ENCODE peak calls at places on chromosome 21, in eight cellular contexts. One of them, this sample, is unnamed.

GRCh38 chr21:45170987-45171386 is 96.6 kb downstream of the ADARB1 start:
- DNase-seq in NCI-H748 treated with DMSO at 0.1 percent for 48 hours: no peak
- DNase-seq in activated T-helper 1 cell treated with Interleukin-2 at 50 U/mL for 16 hours: no peak
- DNase-seq in posterior cingulate gyrus: no peak
- DNase-seq in COR-L47: no peak
- DNase-seq in thyroid gland: no peak
- DNase-seq in WTC11: no peak
- DNase-seq in nephron progenitor cell: no peak
- DNase-seq in this sample: no peak

GRCh38 chr21:33028271-33028670 is 2.5 kb downstream of the OLIG2 start:
- DNase-seq in COR-L47: no peak
- DNase-seq in nephron progenitor cell: no peak
- DNase-seq in WTC11: no peak
- DNase-seq in activated T-helper 1 cell treated with Interleukin-2 at 50 U/mL for 16 hours: no peak
- DNase-seq in thyroid gland: no peak
- DNase-seq in posterior cingulate gyrus: no peak
- DNase-seq in NCI-H748 treated with DMSO at 0.1 percent for 48 hours: no peak
- DNase-seq in this sample: no peak

GRCh38 chr21:46317710-46318463 is 5.8 kb downstream of the C21orf58 start:
- DNase-seq in activated T-helper 1 cell treated with Interleukin-2 at 50 U/mL for 16 hours: no peak
- DNase-seq in thyroid gland: peak; percentile 25
- DNase-seq in COR-L47: peak; percentile 96
- DNase-seq in posterior cingulate gyrus: no peak
- DNase-seq in NCI-H748 treated with DMSO at 0.1 percent for 48 hours: peak; percentile 68
- DNase-seq in nephron progenitor cell: no peak
- DNase-seq in WTC11: no peak
- DNase-seq in this sample: no peak

GRCh38 chr21:36141513-36141925 is 6.6 kb downstream of the CBR3 start:
- DNase-seq in thyroid gland: peak; percentile 93
- DNase-seq in WTC11: peak; percentile 86
- DNase-seq in activated T-helper 1 cell treated with Interleukin-2 at 50 U/mL for 16 hours: peak; percentile 73
- DNase-seq in nephron progenitor cell: peak; percentile 75
- DNase-seq in posterior cingulate gyrus: peak; percentile 70
- DNase-seq in COR-L47: peak; percentile 99
- DNase-seq in NCI-H748 treated with DMSO at 0.1 percent for 48 hours: peak; percentile 88
- DNase-seq in this sample: peak; percentile 88

GRCh38 chr21:46527801-46528200 is 69.1 kb downstream of the DIP2A start:
- DNase-seq in posterior cingulate gyrus: no peak
- DNase-seq in WTC11: no peak
- DNase-seq in activated T-helper 1 cell treated with Interleukin-2 at 50 U/mL for 16 hours: no peak
- DNase-seq in nephron progenitor cell: no peak
- DNase-seq in COR-L47: no peak
- DNase-seq in NCI-H748 treated with DMSO at 0.1 percent for 48 hours: no peak
- DNase-seq in thyroid gland: no peak
- DNase-seq in this sample: no peak

GRCh38 chr21:18356801-18357200 is 46.8 kb downstream of the TMPRSS15 start:
- DNase-seq in COR-L47: no peak
- DNase-seq in WTC11: no peak
- DNase-seq in posterior cingulate gyrus: no peak
- DNase-seq in thyroid gland: no peak
- DNase-seq in nephron progenitor cell: no peak
- DNase-seq in activated T-helper 1 cell treated with Interleukin-2 at 50 U/mL for 16 hours: no peak
- DNase-seq in NCI-H748 treated with DMSO at 0.1 percent for 48 hours: no peak
- DNase-seq in this sample: no peak

GRCh38 chr21:43864313-43864805 is 664 bp upstream of the AGPAT3 start:
- DNase-seq in activated T-helper 1 cell treated with Interleukin-2 at 50 U/mL for 16 hours: no peak
- DNase-seq in NCI-H748 treated with DMSO at 0.1 percent for 48 hours: no peak
- DNase-seq in WTC11: peak; percentile 67
- DNase-seq in posterior cingulate gyrus: no peak
- DNase-seq in thyroid gland: peak; percentile 81
- DNase-seq in COR-L47: peak; percentile 52
- DNase-seq in nephron progenitor cell: peak; percentile 64
- DNase-seq in this sample: no peak

GRCh38 chr21:26280715-26281310 is 110.2 kb upstream of the APP start:
- DNase-seq in WTC11: no peak
- DNase-seq in activated T-helper 1 cell treated with Interleukin-2 at 50 U/mL for 16 hours: no peak
- DNase-seq in posterior cingulate gyrus: no peak
- DNase-seq in thyroid gland: no peak
- DNase-seq in COR-L47: no peak
- DNase-seq in NCI-H748 treated with DMSO at 0.1 percent for 48 hours: no peak
- DNase-seq in nephron progenitor cell: peak; percentile 16
- DNase-seq in this sample: no peak

GRCh38 chr21:37862536-37862935 is 53.7 kb downstream of the KCNJ6 start:
- DNase-seq in NCI-H748 treated with DMSO at 0.1 percent for 48 hours: no peak
- DNase-seq in WTC11: no peak
- DNase-seq in nephron progenitor cell: no peak
- DNase-seq in activated T-helper 1 cell treated with Interleukin-2 at 50 U/mL for 16 hours: no peak
- DNase-seq in posterior cingulate gyrus: no peak
- DNase-seq in COR-L47: peak; percentile 19
- DNase-seq in thyroid gland: no peak
- DNase-seq in this sample: peak; percentile 75